ENCODE peak calls at places on chromosomes 12 and 14, in nine cellular contexts. R is GM12891, O is T-helper 9 cell, J is EH, H is heart right ventricle, P is iPS DF 19.7, A is GM19239, I is NCI-H1105, T is fibroblast of pulmonary artery. V is an unnamed sample.

GRCh38 chr14:85528882-85529585 is 910 bp upstream of the FLRT2 start:
- DNase-seq in I (no peak), O (no peak), R (no peak), A (no peak), T (peak; percentile 77), P (no peak), H (no peak), J (peak; percentile 80), V (no peak)

GRCh38 chr12:124506145-124506831 is 61.1 kb downstream of the NCOR2 start:
- DNase-seq in J (peak; percentile 86), H (peak; percentile 86), R (no peak), A (no peak), T (peak; percentile 83), I (no peak), P (no peak), O (no peak), V (no peak)

GRCh38 chr12:125340791-125341190 is 275.6 kb downstream of the AACS start:
- DNase-seq in O (no peak), A (no peak), T (peak; percentile 69), R (no peak), J (peak; percentile 65), P (no peak), H (peak; percentile 50), I (no peak), V (no peak)

GRCh38 chr12:110354172-110354780 is 49.2 kb downstream of the ANAPC7 start:
- DNase-seq in H (no peak), A (no peak), J (no peak), O (no peak), R (no peak), I (no peak), P (no peak), T (peak; percentile 68), V (no peak)

GRCh38 chr12:4781212-4781611 is 61.0 kb downstream of the GALNT8 start:
- DNase-seq in H (no peak), A (no peak), P (no peak), O (no peak), T (no peak), J (no peak), I (no peak), R (no peak), V (no peak)

GRCh38 chr14:90301580-90302181 is 30.1 kb downstream of the NRDE2 start:
- DNase-seq in P (no peak), R (no peak), J (peak; percentile 71), O (no peak), T (peak; percentile 81), H (no peak), A (no peak), I (peak; percentile 19), V (no peak)

GRCh38 chr12:9940370-9940769 is 8.2 kb upstream of the CLEC2A start:
- DNase-seq in H (no peak), J (no peak), R (no peak), A (no peak), T (peak; percentile 16), O (no peak), I (no peak), P (no peak), V (no peak)

GRCh38 chr12:47811581-47812484 is 7.9 kb downstream of the HDAC7 start:
- DNase-seq in R (no peak), P (no peak), O (no peak), I (no peak), A (no peak), H (peak; percentile 64), J (peak; percentile 87), T (peak; percentile 88), V (no peak)

GRCh38 chr14:22977684-22978486 is 4.5 kb downstream of the AJUBA start:
- DNase-seq in T (peak; percentile 79), O (no peak), R (no peak), A (no peak), H (peak; percentile 54), J (peak; percentile 93), I (no peak), P (peak; percentile 85), V (no peak)

GRCh38 chr12:100827901-100828520 is 33.4 kb downstream of the ANO4 start:
- DNase-seq in O (no peak), P (no peak), I (peak; percentile 57), A (peak; percentile 7), T (peak; percentile 72), R (no peak), J (peak; percentile 62), H (no peak), V (no peak)

GRCh38 chr12:11958216-11959091 is 112.3 kb upstream of the BCL2L14 start:
- DNase-seq in R (no peak), I (no peak), A (no peak), J (peak; percentile 94), T (peak; percentile 92), O (no peak), P (no peak), H (no peak), V (peak; percentile 34)

GRCh38 chr14:44963775-44964380 is 1.9 kb downstream of the TOGARAM1 start:
- DNase-seq in O (no peak), P (no peak), I (no peak), H (peak; percentile 28), A (no peak), J (peak; percentile 25), R (no peak), T (peak; percentile 11), V (no peak)

GRCh38 chr14:91873476-91874265 is 6.3 kb upstream of the TC2N start:
- DNase-seq in A (peak; percentile 70), O (peak; percentile 69), H (no peak), R (peak; percentile 37), T (no peak), I (no peak), P (no peak), J (no peak), V (peak; percentile 51)

GRCh38 chr14:101075025-101075800 is 171.7 kb upstream of the RTL1 start:
- DNase-seq in H (no peak), O (no peak), A (no peak), T (no peak), I (no peak), R (no peak), P (no peak), J (no peak), V (no peak)

GRCh38 chr12:13198921-13199320 is 2.4 kb downstream of the EMP1 start:
- DNase-seq in R (no peak), J (peak; percentile 73), H (peak; percentile 44), O (no peak), P (no peak), T (peak; percentile 80), I (no peak), A (no peak), V (no peak)

GRCh38 chr12:120460157-120460556 is 9.4 kb downstream of the SRSF9 start:
- DNase-seq in A (no peak), P (no peak), R (no peak), O (no peak), T (no peak), I (no peak), J (no peak), H (no peak), V (no peak)

GRCh38 chr12:93886533-93887511 is 209.6 kb downstream of the CRADD start:
- DNase-seq in I (no peak), J (peak; percentile 98), H (no peak), P (no peak), O (no peak), T (no peak), A (no peak), R (no peak), V (no peak)

GRCh38 chr14:69012251-69012953 is 33.3 kb upstream of the ACTN1 start:
- DNase-seq in R (no peak), T (peak; percentile 55), I (no peak), H (no peak), J (peak; percentile 21), O (no peak), P (no peak), A (no peak), V (no peak)

GRCh38 chr14:67418368-67419174 is 6.6 kb upstream of the PLEK2 start:
- DNase-seq in P (no peak), J (peak; percentile 19), O (no peak), T (no peak), H (no peak), A (no peak), I (no peak), R (no peak), V (no peak)

GRCh38 chr12:110537605-110538409 is 35.7 kb downstream of the RAD9B start:
- DNase-seq in H (peak; percentile 62), T (no peak), I (peak; percentile 54), R (no peak), A (no peak), P (no peak), O (no peak), J (no peak), V (no peak)

GRCh38 chr14:59055439-59056045 is 132.9 kb upstream of the DAAM1 start:
- DNase-seq in O (no peak), R (peak; percentile 33), T (peak; percentile 76), H (peak; percentile 13), I (peak; percentile 50), P (no peak), J (peak; percentile 70), A (peak; percentile 52), V (peak; percentile 1)

GRCh38 chr12:22121224-22121623 is 75.2 kb downstream of the CMAS start:
- DNase-seq in I (no peak), T (no peak), P (peak; percentile 30), H (no peak), O (peak; percentile 28), J (no peak), R (no peak), A (no peak), V (peak; percentile 18)

GRCh38 chr14:41051801-41052200 is 554.9 kb upstream of the LRFN5 start:
- DNase-seq in O (no peak), T (no peak), A (no peak), R (no peak), H (no peak), I (no peak), J (no peak), P (no peak), V (no peak)

GRCh38 chr12:116295327-116296263 is 18.1 kb upstream of the MED13L start:
- DNase-seq in R (no peak), T (peak; percentile 63), O (no peak), J (peak; percentile 82), P (no peak), I (no peak), A (no peak), H (no peak), V (no peak)

GRCh38 chr12:101552277-101552676 is 42.5 kb upstream of the MYBPC1 start:
- DNase-seq in A (no peak), T (peak; percentile 33), I (no peak), P (no peak), J (peak; percentile 2), H (no peak), R (no peak), O (no peak), V (no peak)

GRCh38 chr14:37746140-37746832 is 150.9 kb downstream of the TTC6 start:
- DNase-seq in H (no peak), A (no peak), P (no peak), O (no peak), R (no peak), T (no peak), I (no peak), J (no peak), V (no peak)

GRCh38 chr12:12503384-12504078 is 59.1 kb downstream of the DUSP16 start:
- DNase-seq in A (no peak), R (no peak), O (peak; percentile 23), H (no peak), T (no peak), P (peak; percentile 15), I (no peak), J (no peak), V (no peak)

GRCh38 chr14:21723431-21724045 is 49.9 kb upstream of the OR4E1 start:
- DNase-seq in R (no peak), A (no peak), T (peak; percentile 24), O (peak; percentile 14), P (peak; percentile 42), I (no peak), J (no peak), H (no peak), V (peak; percentile 30)

GRCh38 chr12:113758165-113758924 is 207.8 kb downstream of the RBM19 start:
- DNase-seq in R (no peak), P (no peak), A (no peak), T (no peak), O (no peak), H (no peak), I (no peak), J (no peak), V (no peak)

GRCh38 chr12:1697253-1697652 is 6.4 kb downstream of the ADIPOR2 start:
- DNase-seq in H (no peak), J (no peak), I (no peak), T (no peak), A (no peak), P (no peak), R (no peak), O (no peak), V (no peak)

GRCh38 chr14:65976771-65977170 is 509.4 kb upstream of the CCDC196 start:
- DNase-seq in P (no peak), I (no peak), T (no peak), H (no peak), R (no peak), J (no peak), A (no peak), O (no peak), V (no peak)